ENCODE peak calls at places on chromosomes 5 and 9, in seven cellular contexts. V, H, U, S, A, T and J are unnamed samples.

GRCh38 chr5:127153031-127153430 is 79.7 kb upstream of the C5orf63 start:
- DNase-seq in T (no peak), S (no peak), U (no peak), H (no peak), A (no peak), V (no peak), J (no peak)

GRCh38 chr9:2053883-2054845 is 39.0 kb downstream of the SMARCA2 start:
- DNase-seq in A (peak; percentile 56), V (peak; percentile 81), T (no peak), H (peak; percentile 75), U (no peak), S (no peak), J (no peak)

GRCh38 chr5:67699560-67699959 is 503.0 kb upstream of the CD180 start:
- DNase-seq in H (no peak), T (no peak), A (no peak), V (no peak), S (no peak), U (no peak), J (no peak)

GRCh38 chr5:88045931-88046461 is 222.6 kb downstream of the TMEM161B start:
- DNase-seq in A (no peak), U (no peak), S (no peak), T (peak; percentile 57), V (no peak), H (no peak), J (no peak)

GRCh38 chr5:59169101-59169767 is 586.4 kb downstream of the RAB3C start:
- DNase-seq in S (no peak), U (no peak), A (no peak), H (no peak), T (no peak), V (no peak), J (no peak)

GRCh38 chr9:17159469-17159868 is 24.6 kb downstream of the CNTLN start:
- DNase-seq in V (no peak), S (no peak), H (no peak), A (no peak), U (no peak), T (no peak), J (no peak)

GRCh38 chr5:122401991-122402710 is 90.1 kb downstream of the SNCAIP start:
- DNase-seq in A (no peak), V (no peak), H (no peak), U (no peak), S (no peak), T (peak; percentile 72), J (no peak)

GRCh38 chr9:127923771-127924170 is 6.8 kb downstream of the PIP5KL1 start:
- DNase-seq in U (no peak), T (no peak), V (no peak), S (no peak), H (peak; percentile 99), A (no peak), J (no peak)